ENCODE peak calls at places on chromosomes 6 and 20, in nine cellular contexts. R, X, D, L, F, P, U, G and B are unnamed samples.

GRCh38 chr6:42338573-42339218 is 113.0 kb downstream of the TRERF1 start:
- DNase-seq in R (no peak), X (peak), D (no peak), L (no peak), F (no peak), P (no peak), U (no peak), G (peak), B (no peak)

GRCh38 chr6:136435096-136435495 is 115.1 kb downstream of the MAP7 start:
- DNase-seq in R (no peak), X (no peak), D (no peak), L (no peak), F (no peak), P (no peak), U (no peak), G (no peak), B (no peak)

GRCh38 chr6:4961322-4962168 is 42.3 kb downstream of the RPP40 start:
- DNase-seq in R (no peak), X (no peak), D (no peak), L (no peak), F (no peak), P (no peak), U (no peak), G (peak), B (no peak)

GRCh38 chr6:15752820-15753219 is 90.0 kb upstream of the DTNBP1 start:
- DNase-seq in R (no peak), X (no peak), D (no peak), L (no peak), F (no peak), P (no peak), U (peak), G (no peak), B (no peak)

GRCh38 chr6:157428418-157429202 is 47.6 kb downstream of the ZDHHC14 start:
- DNase-seq in R (no peak), X (no peak), D (no peak), L (peak), F (no peak), P (no peak), U (peak), G (no peak), B (no peak)

GRCh38 chr6:7978736-7979135 is 68.1 kb upstream of the TXNDC5 start:
- DNase-seq in R (no peak), X (no peak), D (no peak), L (no peak), F (no peak), P (no peak), U (peak), G (no peak), B (no peak)

GRCh38 chr6:21586760-21587181 is 6.8 kb upstream of the SOX4 start:
- DNase-seq in R (peak), X (no peak), D (no peak), L (no peak), F (no peak), P (no peak), U (no peak), G (no peak), B (no peak)

GRCh38 chr6:127966616-127967015 is 65.8 kb upstream of the THEMIS start:
- DNase-seq in R (no peak), X (peak), D (no peak), L (no peak), F (no peak), P (no peak), U (no peak), G (peak), B (no peak)

GRCh38 chr20:59269396-59270025 is 30.9 kb upstream of the EDN3 start:
- DNase-seq in R (no peak), X (no peak), D (no peak), L (no peak), F (no peak), P (peak), U (peak), G (no peak), B (no peak)

GRCh38 chr6:168282985-168283685 is 36.4 kb downstream of the DACT2 start:
- DNase-seq in R (no peak), X (no peak), D (peak), L (no peak), F (no peak), P (no peak), U (no peak), G (no peak), B (no peak)

GRCh38 chr20:57561356-57562279 is 708 bp downstream of the PCK1 start:
- DNase-seq in R (no peak), X (no peak), D (peak), L (no peak), F (no peak), P (no peak), U (no peak), G (no peak), B (no peak)

GRCh38 chr20:57559658-57560553 is 1.0 kb upstream of the PCK1 start:
- DNase-seq in R (no peak), X (no peak), D (peak), L (no peak), F (no peak), P (no peak), U (no peak), G (no peak), B (no peak)

GRCh38 chr20:57558614-57559285 is 2.2 kb upstream of the PCK1 start:
- DNase-seq in R (no peak), X (no peak), D (peak), L (no peak), F (no peak), P (no peak), U (no peak), G (no peak), B (no peak)

GRCh38 chr20:57559286-57559627 is 1.7 kb upstream of the PCK1 start:
- DNase-seq in R (no peak), X (no peak), D (peak), L (no peak), F (no peak), P (no peak), U (no peak), G (no peak), B (no peak)

DNA sequence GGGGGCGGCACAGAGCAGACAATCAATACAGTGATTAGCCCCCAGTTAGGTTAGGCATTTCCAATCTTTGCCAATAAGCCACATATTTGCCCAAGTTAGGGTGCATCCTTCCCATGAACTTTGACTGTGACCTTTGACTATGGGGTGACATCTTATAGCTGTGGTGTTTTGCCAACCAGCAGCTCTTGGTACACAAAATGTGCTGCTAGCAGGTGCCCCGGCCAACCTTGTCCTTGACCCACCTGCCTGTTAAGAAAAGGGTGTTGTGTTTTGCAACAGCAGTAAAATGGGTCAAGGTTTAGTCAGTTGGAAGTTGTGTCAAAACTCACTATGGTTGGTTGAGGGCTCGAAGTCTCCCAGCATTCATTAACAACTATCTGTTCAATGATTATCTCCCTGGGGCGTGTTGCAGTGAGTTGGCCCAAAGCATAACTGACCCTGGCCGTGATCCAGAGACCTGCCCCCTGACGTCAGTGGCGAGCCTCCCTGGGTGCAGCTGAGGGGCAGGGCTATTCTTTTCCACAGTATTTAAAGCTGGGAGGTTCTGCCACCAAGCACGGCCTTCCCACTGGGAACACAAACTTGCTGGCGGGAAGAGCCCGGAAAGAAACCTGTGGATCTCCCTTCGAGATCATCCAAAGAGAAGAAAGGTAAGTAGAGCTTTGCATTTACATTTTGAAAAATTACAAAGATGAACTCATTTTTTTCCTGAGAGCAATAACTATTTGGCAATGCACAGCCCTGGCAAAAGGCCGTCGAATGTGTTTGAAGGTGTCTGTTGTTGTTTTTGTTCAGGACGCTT is at the start of gene PCK1:
- DNase-seq in R (peak), X (peak), D (peak), L (peak), F (peak), P (no peak), U (no peak), G (peak), B (no peak)
- H3K4me3 ChIP-seq in R (no peak), X (no peak), D (no peak), L (no peak), F (no peak), P (no peak), U (no peak), G (no peak), B (no peak)

DNA sequence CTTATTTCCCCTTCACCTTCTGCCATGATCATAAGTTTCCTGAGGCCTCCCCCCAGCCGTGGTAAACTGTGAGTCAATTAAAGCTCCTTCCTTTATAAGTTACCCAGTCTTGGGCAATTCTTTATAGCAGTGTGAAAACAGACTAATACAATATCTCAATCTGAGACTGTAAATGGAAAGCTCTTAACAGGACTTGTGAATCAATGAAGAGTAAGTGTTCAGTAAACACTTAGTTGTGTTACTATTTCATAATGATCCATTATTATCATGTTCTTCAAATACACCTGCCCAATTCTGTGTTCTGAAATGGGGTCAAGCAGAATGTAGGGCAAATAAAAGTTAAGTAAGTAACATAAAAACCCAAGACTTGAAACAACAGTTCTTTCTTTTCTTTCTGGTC is 266.2 kb downstream of the TENT5A start:
- DNase-seq in R (no peak), X (no peak), D (no peak), L (no peak), F (no peak), P (no peak), U (no peak), G (no peak), B (no peak)
- TF ChIP-seq CTCF in R (no peak), X (no peak), D (no peak), L (no peak), F (no peak), P (no peak), U (no peak), G (no peak), B (no peak)

GRCh38 chr6:134379086-134379485 is 61.2 kb upstream of the SGK1 start:
- DNase-seq in R (no peak), X (no peak), D (no peak), L (no peak), F (no peak), P (no peak), U (no peak), G (no peak), B (no peak)
- H3K27ac ChIP-seq in R (no peak), X (no peak), D (no peak), L (no peak), F (no peak), P (no peak), U (no peak), G (no peak), B (no peak)

GRCh38 chr20:41139227-41140093 is 2.1 kb downstream of the PLCG1 start:
- DNase-seq in R (no peak), X (no peak), D (no peak), L (no peak), F (no peak), P (no peak), U (no peak), G (no peak), B (no peak)

GRCh38 chr20:41142241-41142640 is 4.9 kb downstream of the PLCG1 start:
- DNase-seq in R (no peak), X (no peak), D (no peak), L (no peak), F (no peak), P (no peak), U (no peak), G (no peak), B (peak)

GRCh38 chr20:41141153-41141815 is 3.9 kb downstream of the PLCG1 start:
- DNase-seq in R (peak), X (peak), D (no peak), L (peak), F (peak), P (peak), U (no peak), G (peak), B (no peak)

GRCh38 chr20:41138527-41139226 is 1.3 kb downstream of the PLCG1 start:
- DNase-seq in R (no peak), X (no peak), D (no peak), L (no peak), F (no peak), P (peak), U (peak), G (no peak), B (no peak)

GRCh38 chr20:41140226-41141133 is 3.1 kb downstream of the PLCG1 start:
- DNase-seq in R (no peak), X (no peak), D (no peak), L (no peak), F (no peak), P (no peak), U (no peak), G (no peak), B (no peak)
- H3K4me3 ChIP-seq in R (no peak), X (no peak), D (no peak), L (no peak), F (no peak), P (no peak), U (no peak), G (no peak), B (peak)

DNA sequence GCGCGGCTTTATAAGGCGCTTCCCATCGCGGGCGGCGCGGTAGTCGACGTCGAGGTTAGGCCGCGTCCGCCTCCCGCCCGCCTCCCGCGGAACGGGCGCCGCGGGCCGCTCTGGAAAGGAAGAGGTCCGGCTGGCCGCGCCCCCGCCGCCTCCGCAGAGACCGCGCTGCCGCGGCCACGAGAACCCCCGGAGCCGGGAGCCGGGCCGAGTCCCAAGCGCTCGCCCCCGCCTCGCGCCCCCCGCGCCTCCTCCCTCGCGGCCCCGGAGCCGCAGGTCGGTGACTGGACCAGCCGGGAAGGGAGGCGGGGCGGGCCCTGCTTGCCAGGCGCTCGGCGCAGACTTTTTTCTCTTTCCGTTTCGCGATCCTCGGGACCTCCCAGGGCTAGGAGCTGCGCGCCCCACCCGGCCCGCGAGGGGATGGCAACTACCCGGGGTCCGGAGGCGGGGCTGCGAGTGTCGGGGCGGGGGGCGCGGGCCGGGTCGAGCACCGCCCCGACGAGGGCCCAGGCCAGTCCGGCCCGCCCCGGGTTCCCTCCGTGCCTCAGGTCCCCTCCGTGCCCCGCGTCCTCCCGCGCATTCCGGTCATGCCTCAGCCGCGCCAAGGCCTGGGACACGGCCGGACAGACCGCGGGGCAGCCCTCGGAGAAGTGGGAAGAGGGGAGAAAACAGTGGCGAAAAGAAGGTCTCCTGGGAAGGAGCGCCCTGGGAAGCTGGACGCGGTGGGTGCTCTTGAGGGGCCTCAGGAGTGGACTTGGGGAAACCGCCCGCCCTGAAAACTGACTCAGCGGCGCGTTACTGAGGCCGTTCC is 421 bp upstream of the PXDC1 start:
- DNase-seq in R (peak), X (peak), D (peak), L (peak), F (peak), P (peak), U (peak), G (peak), B (peak)
- TF ChIP-seq CTCF in R (peak), X (peak), D (peak), L (peak), F (peak), P (peak), U (peak), G (peak), B (peak)

GRCh38 chr6:24659547-24659946 is 7.2 kb downstream of the TDP2 start:
- DNase-seq in R (no peak), X (no peak), D (no peak), L (no peak), F (no peak), P (no peak), U (no peak), G (peak), B (no peak)
- H3K27ac ChIP-seq in R (peak), X (no peak), D (peak), L (no peak), F (peak), P (no peak), U (no peak), G (peak), B (no peak)

GRCh38 chr20:35288325-35289060 is 3.7 kb downstream of the FAM83C start:
- DNase-seq in R (no peak), X (no peak), D (no peak), L (no peak), F (peak), P (no peak), U (no peak), G (no peak), B (no peak)
- H3K4me3 ChIP-seq in R (no peak), X (no peak), D (no peak), L (no peak), F (no peak), P (no peak), U (no peak), G (no peak), B (no peak)

GRCh38 chr6:81075974-81076373 is 676.5 kb downstream of the TENT5A start:
- DNase-seq in R (no peak), X (peak), D (no peak), L (no peak), F (no peak), P (peak), U (peak), G (peak), B (no peak)
- TF ChIP-seq CTCF in R (peak), X (peak), D (no peak), L (no peak), F (peak), P (peak), U (peak), G (peak), B (peak)